ENCODE peak calls at places on chromosomes 4 and X, in six cellular contexts. K is heart right ventricle, O is mammary epithelial cell, I is NT2/D1, W is uterus, P is HepG2. U is an unnamed sample. For H3K27me3 and H3K36me3, the result is how much of the 10 kb centered on the place peaks cover.

GRCh38 chrX:108091878-108092291 is 307 bp downstream of the ATG4A start:
- DNase-seq in K (no peak), O (no peak), I (no peak), W (no peak), P (no peak), U (no peak)

GRCh38 chr4:159946983-159947645 is 844.2 kb downstream of the RAPGEF2 start:
- DNase-seq in K (no peak), O (peak), I (peak), W (no peak), P (peak), U (peak)

GRCh38 chrX:47243351-47243750 is 10.5 kb downstream of the USP11 start:
- DNase-seq in K (no peak), O (no peak), I (no peak), W (no peak), P (no peak), U (no peak)

GRCh38 chrX:48578661-48579128 is 4.4 kb downstream of the RBM3 start:
- DNase-seq in K (no peak), O (no peak), I (no peak), W (no peak), P (no peak), U (peak)

GRCh38 chrX:68273887-68274286 is 159.4 kb downstream of the OPHN1 start:
- DNase-seq in K (no peak), O (no peak), I (no peak), W (no peak), P (no peak), U (no peak)

GRCh38 chr4:75633846-75634245 is 3.5 kb upstream of the CDKL2 start:
- DNase-seq in K (no peak), O (peak), I (no peak), W (no peak), P (no peak), U (no peak)

GRCh38 chr4:175884048-175884447 is 72.0 kb upstream of the GPM6A start:
- DNase-seq in K (no peak), O (no peak), I (no peak), W (no peak), P (no peak), U (no peak)

GRCh38 chr4:176791591-176792347 is 953 bp downstream of the VEGFC start:
- DNase-seq in K (peak), O (peak), I (no peak), W (peak), P (no peak), U (peak)

GRCh38 chr4:128310266-128310697 is 22.7 kb upstream of the PGRMC2 start:
- DNase-seq in K (peak), O (no peak), I (no peak), W (no peak), P (peak), U (peak)

GRCh38 chrX:64192040-64192439 is 13.5 kb downstream of the AMER1 start:
- DNase-seq in K (no peak), O (no peak), I (no peak), W (no peak), P (no peak), U (peak)

GRCh38 chr4:71167083-71167482 is 171.7 kb upstream of the SLC4A4 start:
- DNase-seq in K (no peak), O (no peak), I (no peak), W (no peak), P (no peak), U (no peak)

GRCh38 chr4:139085141-139085540 is 69.6 kb downstream of the NOCT start:
- DNase-seq in K (no peak), O (peak), I (no peak), W (no peak), P (peak), U (no peak)

GRCh38 chrX:150569155-150569477 is 695 bp downstream of the MTM1 start:
- DNase-seq in K (peak), O (peak), I (no peak), W (no peak), P (no peak), U (no peak)

GRCh38 chrX:47200385-47201150 is 6.9 kb downstream of the UBA1 start:
- DNase-seq in K (no peak), O (peak), I (no peak), W (peak), P (peak), U (no peak)

GRCh38 chrX:70494441-70494840 is 49.8 kb downstream of the DLG3 start:
- DNase-seq in K (no peak), O (no peak), I (no peak), W (no peak), P (no peak), U (no peak)

GRCh38 chr4:107888237-107888636 is 43.1 kb upstream of the CYP2U1 start:
- DNase-seq in K (no peak), O (no peak), I (no peak), W (no peak), P (no peak), U (no peak)

GRCh38 chrX:15497865-15498264 is 2.7 kb upstream of the BMX start:
- DNase-seq in K (peak), O (peak), I (peak), W (no peak), P (peak), U (peak)

GRCh38 chr4:157075401-157075800 is 549 bp upstream of the GLRB start:
- DNase-seq in K (no peak), O (peak), I (no peak), W (no peak), P (no peak), U (no peak)
- H3K4me3 ChIP-seq in K (peak), O (peak), I (peak), W (peak), P (peak), U (peak)

DNA sequence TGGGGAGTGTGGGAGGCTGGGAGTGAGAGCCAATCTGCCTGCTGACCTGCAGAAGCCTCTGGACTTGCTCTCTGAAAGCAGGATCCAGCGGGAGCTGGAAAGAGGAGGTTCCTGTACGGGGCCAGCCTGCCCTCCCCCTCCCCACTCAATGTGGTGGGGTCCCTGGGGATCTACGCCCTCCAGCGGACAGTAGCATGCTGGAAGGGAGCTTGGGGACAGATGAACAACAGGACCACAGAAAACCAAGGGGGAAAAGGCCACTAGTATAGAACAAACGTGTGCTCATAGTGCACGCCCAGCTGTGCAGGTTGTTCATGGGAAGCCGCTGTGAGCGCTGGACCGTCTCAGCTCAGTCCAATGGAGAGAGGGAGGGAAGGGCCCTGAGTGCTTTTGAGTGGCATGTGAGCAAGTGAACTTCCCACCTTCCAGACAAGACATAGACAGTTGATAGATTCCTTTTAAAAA is 15.8 kb downstream of the HMX1 start:
- DNase-seq in K (no peak), O (no peak), I (peak), W (no peak), P (no peak), U (peak)
- H3K27me3 ChIP-seq in K (half or more), O (under half), I (half or more), W (half or more), P (under half), U (half or more)

GRCh38 chr4:119506761-119507160 is 121.8 kb downstream of the PDE5A start:
- DNase-seq in K (no peak), O (no peak), I (no peak), W (no peak), P (no peak), U (no peak)
- H3K36me3 ChIP-seq in K (under half), O (under half), I (under half), W (under half), P (under half), U (under half)

GRCh38 chr4:130210871-130211270 is 1114.9 kb downstream of the C4orf33 start:
- DNase-seq in K (no peak), O (peak), I (no peak), W (no peak), P (no peak), U (no peak)
- H3K4me3 ChIP-seq in K (no peak), O (no peak), I (no peak), W (no peak), P (no peak), U (no peak)

DNA sequence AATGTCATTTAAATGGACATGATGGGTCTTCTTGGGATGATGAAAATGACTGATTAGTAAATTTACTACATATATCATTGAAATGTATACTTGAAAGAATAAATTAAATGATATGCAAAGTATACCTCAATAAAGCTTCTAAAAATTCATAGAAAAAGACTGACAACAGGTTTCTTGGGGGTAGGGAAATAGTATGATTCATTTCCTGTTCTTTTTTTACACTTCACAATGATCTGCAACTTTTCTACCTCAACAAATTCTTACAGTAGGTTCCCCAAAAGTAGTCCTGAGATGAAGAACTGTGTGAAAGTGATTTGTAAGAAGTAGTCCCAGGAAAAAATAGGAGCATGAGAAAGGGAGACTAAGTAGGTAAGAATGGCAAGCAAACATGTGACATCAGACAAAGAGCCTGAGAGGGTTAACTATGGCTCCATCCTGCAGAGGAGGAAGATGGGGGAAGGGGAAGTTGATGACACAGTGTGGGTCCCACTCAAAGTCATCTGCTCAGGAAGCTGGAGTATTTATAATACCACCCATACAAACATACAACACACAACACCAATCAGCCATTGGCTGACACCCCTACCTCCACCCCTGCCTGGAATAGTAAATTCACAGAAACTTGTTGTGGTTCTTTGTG is 73.9 kb downstream of the ARHGAP6 start:
- DNase-seq in K (no peak), O (no peak), I (no peak), W (no peak), P (no peak), U (no peak)
- H3K27me3 ChIP-seq in K (under half), O (under half), I (under half), W (under half), P (under half), U (under half)

DNA sequence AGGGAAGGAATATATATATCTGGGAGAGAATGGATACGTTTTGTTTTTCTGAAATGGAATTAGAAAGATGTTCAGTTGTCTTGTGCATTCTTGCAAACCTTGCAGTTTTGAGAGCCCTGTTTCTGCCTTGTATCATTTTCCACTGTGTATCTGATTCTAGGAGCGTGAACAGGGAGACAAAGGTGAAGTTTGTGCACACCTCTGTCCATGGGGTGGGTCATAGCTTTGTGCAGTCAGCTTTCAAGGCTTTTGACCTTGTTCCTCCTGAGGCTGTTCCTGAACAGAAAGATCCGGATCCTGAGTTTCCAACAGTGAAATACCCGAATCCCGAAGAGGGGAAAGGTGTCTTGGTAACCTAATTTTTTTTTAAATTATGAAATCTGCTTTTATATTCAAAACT is 17.7 kb downstream of the PGM2 start:
- DNase-seq in K (no peak), O (no peak), I (no peak), W (no peak), P (no peak), U (no peak)
- H3K36me3 ChIP-seq in K (under half), O (under half), I (half or more), W (under half), P (under half), U (under half)

GRCh38 chrX:115233497-115234219 is at the start of gene LRCH2:
- DNase-seq in K (peak), O (no peak), I (no peak), W (peak), P (no peak), U (peak)
- H3K4me3 ChIP-seq in K (peak), O (no peak), I (peak), W (peak), P (no peak), U (peak)